ENCODE peak calls at places on chromosomes 7 and 10, in four cellular contexts. One of them, this sample, is unnamed.

GRCh38 chr10:77274046-77274795 is 363.4 kb downstream of the KCNMA1 start:
- DNase-seq in SK-N-SH: no peak
- DNase-seq in GM12878: no peak
- DNase-seq in HepG2: no peak
- DNase-seq in this sample: no peak

GRCh38 chr10:60021324-60021723 is 115.0 kb upstream of the CCDC6 start:
- DNase-seq in SK-N-SH: no peak
- DNase-seq in GM12878: no peak
- DNase-seq in HepG2: no peak
- DNase-seq in this sample: no peak

GRCh38 chr10:17169807-17170206 is 31.7 kb downstream of the TRDMT1 start:
- DNase-seq in SK-N-SH: no peak
- DNase-seq in GM12878: no peak
- DNase-seq in HepG2: no peak
- DNase-seq in this sample: no peak

GRCh38 chr10:31036209-31036608 is 4.5 kb upstream of the ZNF438 start:
- DNase-seq in SK-N-SH: no peak
- DNase-seq in GM12878: no peak
- DNase-seq in HepG2: no peak
- DNase-seq in this sample: peak; percentile 38

GRCh38 chr7:47227762-47228177 is 354.1 kb downstream of the TNS3 start:
- DNase-seq in SK-N-SH: peak; percentile 28
- DNase-seq in GM12878: peak; percentile 46
- DNase-seq in HepG2: no peak
- DNase-seq in this sample: no peak

GRCh38 chr10:126500185-126500584 is 111.9 kb upstream of the ADAM12 start:
- DNase-seq in SK-N-SH: no peak
- DNase-seq in GM12878: no peak
- DNase-seq in HepG2: no peak
- DNase-seq in this sample: no peak

GRCh38 chr10:1607466-1607865 is 129.9 kb downstream of the ADARB2 start:
- DNase-seq in SK-N-SH: no peak
- DNase-seq in GM12878: no peak
- DNase-seq in HepG2: no peak
- DNase-seq in this sample: no peak

GRCh38 chr10:111107023-111107422 is 30.2 kb downstream of the ADRA2A start:
- DNase-seq in SK-N-SH: no peak
- DNase-seq in GM12878: no peak
- DNase-seq in HepG2: no peak
- DNase-seq in this sample: no peak

GRCh38 chr10:88499569-88500470 is 83.3 kb downstream of the RNLS start:
- DNase-seq in SK-N-SH: no peak
- DNase-seq in GM12878: no peak
- DNase-seq in HepG2: no peak
- DNase-seq in this sample: no peak

GRCh38 chr7:70193514-70193913 is 595.2 kb downstream of the AUTS2 start:
- DNase-seq in SK-N-SH: peak; percentile 67
- DNase-seq in GM12878: no peak
- DNase-seq in HepG2: no peak
- DNase-seq in this sample: no peak

GRCh38 chr10:60905580-60905979 is 38.4 kb downstream of the RHOBTB1 start:
- DNase-seq in SK-N-SH: no peak
- DNase-seq in GM12878: no peak
- DNase-seq in HepG2: no peak
- DNase-seq in this sample: no peak

GRCh38 chr10:89086801-89087513 is 96.4 kb downstream of the FAS start:
- DNase-seq in SK-N-SH: no peak
- DNase-seq in GM12878: no peak
- DNase-seq in HepG2: no peak
- DNase-seq in this sample: no peak

GRCh38 chr10:48604408-48605263 is at the start of gene ARHGAP22:
- DNase-seq in SK-N-SH: peak; percentile 91
- DNase-seq in GM12878: no peak
- DNase-seq in HepG2: no peak
- DNase-seq in this sample: no peak

GRCh38 chr7:141754939-141755338 is 9.0 kb upstream of the TAS2R3 start:
- DNase-seq in SK-N-SH: peak; percentile 43
- DNase-seq in GM12878: no peak
- DNase-seq in HepG2: peak; percentile 46
- DNase-seq in this sample: no peak

GRCh38 chr10:62491597-62491996 is 117.4 kb downstream of the ZNF365 start:
- DNase-seq in SK-N-SH: no peak
- DNase-seq in GM12878: no peak
- DNase-seq in HepG2: peak; percentile 74
- DNase-seq in this sample: no peak

GRCh38 chr10:62496925-62497324 is 122.8 kb downstream of the ZNF365 start:
- DNase-seq in SK-N-SH: no peak
- DNase-seq in GM12878: no peak
- DNase-seq in HepG2: no peak
- DNase-seq in this sample: no peak

GRCh38 chr10:62492870-62493180 is 118.7 kb downstream of the ZNF365 start:
- DNase-seq in SK-N-SH: no peak
- DNase-seq in GM12878: no peak
- DNase-seq in HepG2: no peak
- DNase-seq in this sample: no peak

GRCh38 chr10:62492012-62492869 is 118.1 kb downstream of the ZNF365 start:
- DNase-seq in SK-N-SH: no peak
- DNase-seq in GM12878: peak; percentile 25
- DNase-seq in HepG2: peak; percentile 16
- DNase-seq in this sample: no peak
- TF ChIP-seq TCF12 in SK-N-SH: no peak
- TF ChIP-seq TCF12 in GM12878: no peak
- TF ChIP-seq TCF12 in HepG2: no peak
- TF ChIP-seq TCF12 in this sample: no peak

GRCh38 chr10:130409346-130409745 is 273.2 kb downstream of the GLRX3 start:
- DNase-seq in SK-N-SH: no peak
- DNase-seq in GM12878: no peak
- DNase-seq in HepG2: no peak
- DNase-seq in this sample: no peak
- TF ChIP-seq TCF12 in SK-N-SH: no peak
- TF ChIP-seq TCF12 in GM12878: no peak
- TF ChIP-seq TCF12 in HepG2: no peak
- TF ChIP-seq TCF12 in this sample: no peak

GRCh38 chr10:118990326-118990725 is 39.2 kb upstream of the NANOS1 start:
- DNase-seq in SK-N-SH: no peak
- DNase-seq in GM12878: no peak
- DNase-seq in HepG2: no peak
- DNase-seq in this sample: no peak
- TF ChIP-seq TCF12 in SK-N-SH: no peak
- TF ChIP-seq TCF12 in GM12878: no peak
- TF ChIP-seq TCF12 in HepG2: no peak
- TF ChIP-seq TCF12 in this sample: no peak

GRCh38 chr10:130105724-130106123 is 4.9 kb downstream of the C10orf143 start:
- DNase-seq in SK-N-SH: no peak
- DNase-seq in GM12878: no peak
- DNase-seq in HepG2: no peak
- DNase-seq in this sample: peak; percentile 85
- TF ChIP-seq TCF12 in SK-N-SH: no peak
- TF ChIP-seq TCF12 in GM12878: no peak
- TF ChIP-seq TCF12 in HepG2: no peak
- TF ChIP-seq TCF12 in this sample: no peak

GRCh38 chr10:44619521-44619920 is 234.6 kb upstream of the CXCL12 start:
- DNase-seq in SK-N-SH: no peak
- DNase-seq in GM12878: no peak
- DNase-seq in HepG2: no peak
- DNase-seq in this sample: no peak

GRCh38 chr10:44618910-44619309 is 234.0 kb upstream of the CXCL12 start:
- DNase-seq in SK-N-SH: no peak
- DNase-seq in GM12878: no peak
- DNase-seq in HepG2: no peak
- DNase-seq in this sample: no peak

GRCh38 chr10:44619975-44620374 is 235.1 kb upstream of the CXCL12 start:
- DNase-seq in SK-N-SH: no peak
- DNase-seq in GM12878: no peak
- DNase-seq in HepG2: no peak
- DNase-seq in this sample: no peak
- TF ChIP-seq TCF12 in SK-N-SH: no peak
- TF ChIP-seq TCF12 in GM12878: no peak
- TF ChIP-seq TCF12 in HepG2: no peak
- TF ChIP-seq TCF12 in this sample: no peak

This sample was measured in H1.